ENCODE peak calls at places on chromosomes 16 and 17, in four cellular contexts. X is Karpas-422, R is GM04503, G is HCEC 1CT. U is an unnamed sample.

GRCh38 chr17:57956311-57957119 is 1.3 kb upstream of the CUEDC1 start:
- DNase-seq in G (no peak), X (peak), R (no peak), U (no peak)

GRCh38 chr17:57517519-57518342 is 227.4 kb downstream of the CCDC182 start:
- DNase-seq in R (no peak), X (no peak), G (no peak), U (no peak)

GRCh38 chr17:27475070-27475673 is 18.9 kb downstream of the KSR1 start:
- DNase-seq in G (no peak), X (no peak), R (no peak), U (no peak)

GRCh38 chr17:79115487-79115886 is 40.9 kb downstream of the ENGASE start:
- DNase-seq in X (no peak), G (no peak), R (no peak), U (no peak)

GRCh38 chr16:66250686-66251405 is 115.6 kb upstream of the CDH5 start:
- DNase-seq in R (no peak), G (no peak), X (no peak), U (peak)

GRCh38 chr16:85125570-85126382 is 13.5 kb upstream of the CIBAR2 start:
- DNase-seq in R (no peak), G (no peak), X (peak), U (no peak)

GRCh38 chr17:82866521-82867214 is 26.8 kb upstream of the ZNF750 start:
- DNase-seq in R (no peak), X (no peak), G (peak), U (peak)

GRCh38 chr17:64063766-64064224 is 43.4 kb upstream of the ICAM2 start:
- DNase-seq in G (no peak), R (no peak), X (peak), U (peak)

GRCh38 chr17:69961488-69962145 is 113.4 kb upstream of the KCNJ16 start:
- DNase-seq in G (no peak), R (no peak), X (no peak), U (no peak)

GRCh38 chr17:34797724-34798123 is 163.5 kb downstream of the CCT6B start:
- DNase-seq in G (no peak), X (peak), R (no peak), U (peak)

GRCh38 chr16:85810742-85811115 is 11.2 kb downstream of the COX4I1 start:
- DNase-seq in R (no peak), X (no peak), G (no peak), U (no peak)

GRCh38 chr17:60792250-60792898 is 114.7 kb downstream of the BCAS3 start:
- DNase-seq in X (no peak), G (no peak), R (no peak), U (peak)

GRCh38 chr16:82653550-82654511 is 27.1 kb downstream of the CDH13 start:
- DNase-seq in X (peak), R (peak), G (peak), U (peak)

GRCh38 chr16:53744449-53744848 is 40.5 kb downstream of the FTO start:
- DNase-seq in R (no peak), X (peak), G (no peak), U (no peak)

GRCh38 chr16:89711601-89712475 is 8.9 kb downstream of the VPS9D1 start:
- DNase-seq in X (peak), G (peak), R (no peak), U (peak)

GRCh38 chr16:4864728-4865127 is 17.4 kb downstream of the UBN1 start:
- DNase-seq in G (no peak), X (no peak), R (no peak), U (no peak)

GRCh38 chr17:74751210-74751529 is 2.7 kb downstream of the NHERF1 start:
- DNase-seq in X (no peak), G (no peak), R (no peak), U (no peak)

GRCh38 chr16:73043828-73044493 is 4.0 kb downstream of the ZFHX3 start:
- DNase-seq in R (no peak), G (no peak), X (no peak), U (no peak)

GRCh38 chr16:24577167-24577566 is 37.8 kb downstream of the RBBP6 start:
- DNase-seq in X (peak), G (peak), R (no peak), U (no peak)

GRCh38 chr16:8655184-8655717 is 19.2 kb upstream of the ABAT start:
- DNase-seq in G (peak), R (no peak), X (peak), U (peak)

GRCh38 chr16:4624015-4624826 is at the start of gene MGRN1:
- DNase-seq in X (peak), R (peak), G (peak), U (peak)

GRCh38 chr17:74006366-74006765 is 197.1 kb upstream of the RPL38 start:
- DNase-seq in G (no peak), R (no peak), X (no peak), U (no peak)

GRCh38 chr17:57939797-57940196 is 15.4 kb downstream of the CUEDC1 start:
- DNase-seq in G (no peak), R (no peak), X (peak), U (no peak)

GRCh38 chr16:78022347-78022746 is at the start of gene CLEC3A:
- DNase-seq in R (no peak), G (no peak), X (no peak), U (no peak)

GRCh38 chr17:3647769-3648540 is 11.4 kb downstream of the CTNS start:
- DNase-seq in X (peak), G (peak), R (no peak), U (peak)

GRCh38 chr16:88749358-88749757 is 35.7 kb downstream of the PIEZO1 start:
- DNase-seq in X (no peak), R (no peak), G (no peak), U (no peak)

GRCh38 chr17:77019955-77020379 is 120.8 kb upstream of the SEC14L1 start:
- DNase-seq in X (no peak), R (no peak), G (no peak), U (peak)

GRCh38 chr17:42659079-42659931 is at the start of gene TUBG2:
- DNase-seq in G (peak), X (peak), R (peak), U (peak)

GRCh38 chr17:8004899-8005298 is 2.5 kb downstream of the GUCY2D start:
- DNase-seq in G (peak), R (no peak), X (no peak), U (peak)

GRCh38 chr17:1736348-1737281 is 6.1 kb upstream of the SERPINF2 start:
- DNase-seq in G (peak), R (no peak), X (peak), U (peak)

GRCh38 chr17:58308985-58309917 is 19.3 kb downstream of the TSPOAP1 start:
- DNase-seq in X (no peak), G (no peak), R (no peak), U (no peak)

GRCh38 chr16:66272461-66272860 is 94.0 kb upstream of the CDH5 start:
- DNase-seq in G (no peak), X (no peak), R (no peak), U (no peak)

GRCh38 chr17:67461228-67461780 is 84.2 kb downstream of the PITPNC1 start:
- DNase-seq in G (no peak), R (no peak), X (no peak), U (no peak)

GRCh38 chr16:24950275-24950674 is 64.9 kb downstream of the ARHGAP17 start:
- DNase-seq in X (no peak), R (peak), G (peak), U (peak)

GRCh38 chr16:23114131-23114904 is 34.9 kb downstream of the USP31 start:
- DNase-seq in X (no peak), R (no peak), G (no peak), U (no peak)

GRCh38 chr16:234468-235305 is at the start of gene FAM234A:
- DNase-seq in X (peak), G (peak), R (peak), U (peak)

U was measured in fibroblast of mammary gland.